ENCODE peak calls at places on chromosomes 2 and 18, in six cellular contexts. C, R, P, X, Q and Z are unnamed samples.

GRCh38 chr18:61635901-61636528 is 256.8 kb downstream of the RNF152 start:
- DNase-seq in C (peak; percentile 7), R (peak; percentile 34), P (peak; percentile 39), X (peak; percentile 41), Q (peak; percentile 70), Z (peak; percentile 10)

GRCh38 chr2:26067980-26068507 is 34.2 kb downstream of the RAB10 start:
- DNase-seq in C (no peak), R (peak; percentile 24), P (no peak), X (no peak), Q (peak; percentile 15), Z (no peak)

GRCh38 chr2:206797376-206797775 is 32.0 kb downstream of the FASTKD2 start:
- DNase-seq in C (no peak), R (no peak), P (no peak), X (no peak), Q (no peak), Z (no peak)

GRCh38 chr18:40698129-40698528 is 1256.9 kb upstream of the PIK3C3 start:
- DNase-seq in C (no peak), R (no peak), P (no peak), X (no peak), Q (no peak), Z (no peak)

GRCh38 chr2:200483729-200484198 is 26.1 kb downstream of the KCTD18 start:
- DNase-seq in C (peak; percentile 30), R (peak; percentile 13), P (peak; percentile 25), X (no peak), Q (peak; percentile 37), Z (no peak)

GRCh38 chr2:215579809-215580208 is 143.9 kb upstream of the FN1 start:
- DNase-seq in C (no peak), R (no peak), P (no peak), X (peak; percentile 74), Q (peak; percentile 87), Z (no peak)

GRCh38 chr2:16149349-16150243 is 209.2 kb downstream of the MYCN start:
- DNase-seq in C (no peak), R (no peak), P (no peak), X (no peak), Q (no peak), Z (no peak)

GRCh38 chr2:189874571-189875320 is 90.5 kb downstream of the PMS1 start:
- DNase-seq in C (no peak), R (no peak), P (no peak), X (no peak), Q (no peak), Z (no peak)

GRCh38 chr18:61619783-61620182 is 273.0 kb downstream of the RNF152 start:
- DNase-seq in C (no peak), R (no peak), P (no peak), X (no peak), Q (no peak), Z (no peak)

GRCh38 chr2:85326406-85326945 is 1.3 kb downstream of the TGOLN2 start:
- DNase-seq in C (peak; percentile 19), R (peak; percentile 25), P (no peak), X (no peak), Q (peak; percentile 71), Z (no peak)

GRCh38 chr2:239930378-239930777 is 94.8 kb downstream of the NDUFA10 start:
- DNase-seq in C (no peak), R (no peak), P (no peak), X (no peak), Q (no peak), Z (no peak)

GRCh38 chr2:137168564-137168963 is 403.2 kb downstream of the THSD7B start:
- DNase-seq in C (no peak), R (peak; percentile 8), P (no peak), X (peak; percentile 66), Q (peak; percentile 15), Z (no peak)

GRCh38 chr2:160694631-160695030 is 201.0 kb upstream of the RBMS1 start:
- DNase-seq in C (no peak), R (no peak), P (no peak), X (no peak), Q (no peak), Z (no peak)

GRCh38 chr18:58996131-58996632 is 131.5 kb downstream of the ZNF532 start:
- DNase-seq in C (no peak), R (peak; percentile 42), P (peak; percentile 18), X (peak; percentile 57), Q (peak; percentile 99), Z (no peak)

GRCh38 chr2:157890960-157891629 is 15.0 kb upstream of the ACVR1 start:
- DNase-seq in C (peak; percentile 79), R (no peak), P (peak; percentile 63), X (no peak), Q (no peak), Z (no peak)

GRCh38 chr18:33702625-33703024 is 124.6 kb downstream of the ASXL3 start:
- DNase-seq in C (no peak), R (no peak), P (no peak), X (no peak), Q (no peak), Z (no peak)

GRCh38 chr2:75497256-75497655 is 63.5 kb downstream of the EVA1A start:
- DNase-seq in C (no peak), R (no peak), P (peak; percentile 29), X (peak; percentile 36), Q (no peak), Z (no peak)

GRCh38 chr18:51643483-51643882 is 446.0 kb upstream of the MEX3C start:
- DNase-seq in C (no peak), R (no peak), P (no peak), X (no peak), Q (no peak), Z (no peak)

GRCh38 chr18:9557250-9557943 is 57.0 kb downstream of the PPP4R1 start:
- DNase-seq in C (no peak), R (no peak), P (no peak), X (no peak), Q (no peak), Z (no peak)